ENCODE peak calls at places on chromosomes 12 and 14, in eight cellular contexts. A is breast epithelium, X is NCI-H187, V is ureter, Z is NCI-H2171 treated with DMSO at 0.1 percent for 48 hours, H is neural crest cell, T is endothelial cell, N is IMR-90. B is an unnamed sample.

GRCh38 chr14:102768223-102769048 is 8.8 kb upstream of the TRAF3 start:
- DNase-seq in A (no peak), X (no peak), V (no peak), Z (no peak), H (no peak), T (no peak), N (no peak), B (no peak)

GRCh38 chr14:82080319-82080718 is 546.7 kb upstream of the SEL1L start:
- DNase-seq in A (no peak), X (no peak), V (no peak), Z (no peak), H (no peak), T (no peak), N (no peak), B (peak)

GRCh38 chr12:31000751-31001150 is 72.9 kb upstream of the DDX11 start:
- DNase-seq in A (peak), X (no peak), V (no peak), Z (no peak), H (no peak), T (no peak), N (peak), B (no peak)

GRCh38 chr14:69652942-69653680 is 41.7 kb downstream of the SUSD6 start:
- DNase-seq in A (no peak), X (no peak), V (no peak), Z (no peak), H (no peak), T (no peak), N (peak), B (no peak)

GRCh38 chr14:105591052-105591451 is 64.7 kb downstream of the TMEM121 start:
- DNase-seq in A (no peak), X (no peak), V (no peak), Z (no peak), H (no peak), T (no peak), N (no peak), B (no peak)

GRCh38 chr12:42815068-42815467 is 225.5 kb upstream of the PRICKLE1 start:
- DNase-seq in A (no peak), X (no peak), V (no peak), Z (no peak), H (no peak), T (no peak), N (no peak), B (no peak)

GRCh38 chr14:21367582-21368144 is 16.2 kb downstream of the SUPT16H start:
- DNase-seq in A (no peak), X (no peak), V (no peak), Z (no peak), H (no peak), T (no peak), N (peak), B (no peak)

GRCh38 chr12:130826151-130826801 is 12.8 kb downstream of the STX2 start:
- DNase-seq in A (no peak), X (no peak), V (no peak), Z (no peak), H (peak), T (peak), N (peak), B (no peak)

GRCh38 chr12:107131832-107132616 is 38.7 kb upstream of the CRY1 start:
- DNase-seq in A (no peak), X (peak), V (peak), Z (peak), H (peak), T (peak), N (peak), B (peak)

GRCh38 chr12:98770230-98770629 is 125.1 kb downstream of the APAF1 start:
- DNase-seq in A (no peak), X (no peak), V (no peak), Z (no peak), H (no peak), T (no peak), N (no peak), B (no peak)

B was measured in NCI-H146.